ENCODE peak calls at places on chromosomes 5 and 9, in four cellular contexts. C is AG09319; S is kidney epithelial cell; Y is stimulated activated CD8-positive, alpha-beta memory T cell treated with anti-CD3 and anti-CD28 coated beads, Interleukin-7, amount 100 ng/mL, for 24 hours. Q is an unnamed sample.

GRCh38 chr5:14414615-14415515 is 166.7 kb upstream of the OTULINL start:
- DNase-seq in C (no peak), S (no peak), Y (no peak), Q (no peak)

GRCh38 chr9:71796368-71796767 is 28.1 kb upstream of the CEMIP2 start:
- DNase-seq in C (no peak), S (no peak), Y (no peak), Q (no peak)

GRCh38 chr5:113358696-113359095 is 76.1 kb downstream of the TSSK1B start:
- DNase-seq in C (no peak), S (no peak), Y (no peak), Q (no peak)

GRCh38 chr5:430214-430925 is 12.6 kb upstream of the EXOC3 start:
- DNase-seq in C (no peak), S (no peak), Y (no peak), Q (no peak)

GRCh38 chr9:132207839-132208615 is 46.2 kb downstream of the NTNG2 start:
- DNase-seq in C (no peak), S (no peak), Y (no peak), Q (no peak)

GRCh38 chr5:1189269-1189668 is 12.1 kb upstream of the SLC6A19 start:
- DNase-seq in C (no peak), S (no peak), Y (no peak), Q (no peak)

GRCh38 chr9:116331241-116331640 is 177.7 kb downstream of the PAPPA start:
- DNase-seq in C (no peak), S (no peak), Y (no peak), Q (no peak)

GRCh38 chr9:72577212-72577753 is 55.9 kb downstream of the TMC1 start:
- DNase-seq in C (peak; percentile 66), S (no peak), Y (no peak), Q (no peak)

GRCh38 chr5:134142806-134143205 is 28.3 kb downstream of the TCF7 start:
- DNase-seq in C (no peak), S (no peak), Y (no peak), Q (no peak)

GRCh38 chr5:11888221-11888620 is 16.0 kb downstream of the CTNND2 start:
- DNase-seq in C (no peak), S (no peak), Y (no peak), Q (no peak)

GRCh38 chr5:50440651-50441478 is at the start of gene EMB:
- DNase-seq in C (no peak), S (peak; percentile 1), Y (peak; percentile 49), Q (peak; percentile 89)

GRCh38 chr9:112764344-112764743 is 13.8 kb downstream of the SNX30 start:
- DNase-seq in C (no peak), S (peak; percentile 65), Y (no peak), Q (no peak)